ENCODE peak calls at places on chromosomes 13 and 19, in eight cellular contexts. F is cardiac muscle cell, X is RWPE1, M is IMR-90, A is endothelial cell of umbilical vein, O is heart right ventricle, I is transverse colon, E is fibroblast of mammary gland. T is an unnamed sample.

GRCh38 chr19:55452381-55453325 is 8.8 kb downstream of the ISOC2 start:
- DNase-seq in I (peak; percentile 46), X (peak; percentile 73), F (peak; percentile 88), M (peak; percentile 79), E (peak; percentile 59), O (peak; percentile 71), A (peak; percentile 59), T (peak; percentile 71)

GRCh38 chr13:30038884-30039283 is 188.5 kb upstream of the UBL3 start:
- DNase-seq in M (peak; percentile 60), E (peak; percentile 86), I (no peak), F (peak; percentile 41), O (no peak), A (no peak), X (no peak), T (no peak)

GRCh38 chr19:44658069-44658727 is 13.1 kb upstream of the CEACAM19 start:
- DNase-seq in E (no peak), F (no peak), A (peak; percentile 19), X (no peak), M (no peak), O (no peak), I (no peak), T (no peak)

GRCh38 chr19:35318679-35319448 is 10.1 kb upstream of the CD22 start:
- DNase-seq in F (peak; percentile 58), A (peak; percentile 48), X (peak; percentile 90), M (peak; percentile 71), E (peak; percentile 82), O (peak; percentile 49), I (peak; percentile 16), T (peak; percentile 96)

GRCh38 chr19:58569943-58570670 is 3.0 kb downstream of the MZF1 start:
- DNase-seq in A (no peak), F (no peak), X (no peak), M (no peak), I (peak; percentile 8), E (no peak), O (no peak), T (no peak)

GRCh38 chr13:30865131-30866009 is 40.7 kb upstream of the MEDAG start:
- DNase-seq in E (peak; percentile 97), A (peak; percentile 92), F (peak; percentile 96), O (peak; percentile 67), X (peak; percentile 80), M (peak; percentile 96), I (peak; percentile 80), T (peak; percentile 89)

GRCh38 chr13:113245858-113246791 is 36.7 kb downstream of the CUL4A start:
- DNase-seq in I (no peak), A (no peak), F (peak; percentile 2), M (peak; percentile 13), O (no peak), E (peak; percentile 10), X (no peak), T (peak; percentile 5)

GRCh38 chr13:48318014-48318713 is 14.6 kb downstream of the RB1 start:
- DNase-seq in O (peak; percentile 30), E (no peak), A (no peak), F (no peak), I (no peak), X (no peak), M (no peak), T (no peak)

GRCh38 chr19:33242911-33243310 is 17.3 kb upstream of the SLC7A10 start:
- DNase-seq in E (no peak), F (no peak), M (no peak), X (no peak), A (no peak), I (no peak), O (no peak), T (no peak)

GRCh38 chr19:52734340-52734892 is 428 bp downstream of the ZNF611 start:
- DNase-seq in A (no peak), X (peak; percentile 20), O (no peak), I (peak; percentile 15), E (peak; percentile 2), F (peak; percentile 9), M (no peak), T (peak; percentile 15)

GRCh38 chr19:47779524-47780214 is 1.2 kb downstream of the SELENOW start:
- DNase-seq in X (no peak), M (no peak), I (peak; percentile 63), A (no peak), F (no peak), E (no peak), O (peak; percentile 87), T (no peak)

GRCh38 chr19:15125232-15126067 is 18.2 kb downstream of the SYDE1 start:
- DNase-seq in M (peak; percentile 95), A (peak; percentile 98), X (peak; percentile 100), E (peak; percentile 96), F (peak; percentile 99), O (peak; percentile 99), I (peak; percentile 99), T (peak; percentile 99)

GRCh38 chr19:15126511-15126910 is 19.3 kb downstream of the SYDE1 start:
- DNase-seq in X (no peak), A (no peak), I (no peak), E (no peak), F (peak; percentile 41), M (no peak), O (no peak), T (no peak)

GRCh38 chr19:15124572-15125231 is 17.5 kb downstream of the SYDE1 start:
- DNase-seq in X (no peak), A (no peak), O (no peak), F (no peak), M (no peak), E (no peak), I (peak; percentile 76), T (peak; percentile 16)

GRCh38 chr19:15128162-15128770 is 21.1 kb downstream of the SYDE1 start:
- DNase-seq in O (no peak), F (no peak), M (peak; percentile 67), I (no peak), E (no peak), X (no peak), A (no peak), T (no peak)

DNA sequence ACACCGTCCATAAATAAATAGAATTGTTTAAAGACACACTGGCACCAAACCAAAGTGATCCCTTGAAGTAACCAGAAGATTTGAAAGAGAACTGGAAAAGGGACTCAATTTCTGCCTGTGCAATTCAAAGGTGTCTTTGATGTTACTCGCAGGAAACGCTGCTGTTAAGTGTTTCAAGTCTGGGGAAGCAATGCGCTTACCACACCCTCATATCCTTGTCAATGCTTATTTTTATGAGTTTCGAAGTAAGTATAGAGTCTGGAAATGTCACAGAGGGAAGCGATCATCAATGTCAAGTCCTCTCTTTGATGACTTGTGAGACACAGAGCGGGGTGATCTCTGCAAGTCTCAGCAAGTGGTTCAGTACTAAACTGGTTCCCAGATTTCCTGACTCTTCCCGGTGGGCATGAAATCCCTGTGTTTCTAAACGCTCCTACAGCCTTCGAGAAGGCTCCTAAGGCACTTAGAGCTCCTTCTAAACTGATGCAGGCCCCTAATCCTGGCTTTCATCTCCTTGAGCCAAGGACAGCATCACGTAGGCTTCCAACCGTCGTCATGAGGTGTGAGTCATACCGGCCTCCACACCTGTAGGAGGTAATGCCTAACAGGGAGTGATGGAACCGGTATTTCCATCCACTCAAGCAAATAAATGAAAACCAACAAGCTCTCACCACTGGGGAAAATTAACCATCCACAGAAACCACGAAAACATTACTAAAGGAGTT is 22.8 kb downstream of the SYDE1 start:
- DNase-seq in M (no peak), X (peak; percentile 80), I (no peak), A (no peak), F (no peak), O (no peak), E (no peak), T (no peak)
- TF ChIP-seq CTCF in M (no peak), X (no peak), I (no peak), A (no peak), F (no peak), O (no peak), E (no peak), T (no peak)

GRCh38 chr13:35817642-35818576 is 313.3 kb downstream of the DCLK1 start:
- DNase-seq in M (no peak), A (no peak), X (no peak), E (peak; percentile 16), F (no peak), I (no peak), O (no peak), T (no peak)

GRCh38 chr13:35824395-35824794 is 306.8 kb downstream of the DCLK1 start:
- DNase-seq in A (no peak), E (no peak), F (no peak), O (no peak), X (no peak), M (no peak), I (no peak), T (no peak)

GRCh38 chr13:35814573-35814972 is 316.6 kb downstream of the DCLK1 start:
- DNase-seq in E (no peak), O (no peak), M (no peak), A (no peak), I (no peak), F (no peak), X (no peak), T (no peak)

GRCh38 chr13:35822666-35823065 is 308.5 kb downstream of the DCLK1 start:
- DNase-seq in E (no peak), X (no peak), M (no peak), F (no peak), A (no peak), I (no peak), O (no peak), T (no peak)

GRCh38 chr13:35818577-35819165 is 312.5 kb downstream of the DCLK1 start:
- DNase-seq in E (peak; percentile 70), M (peak; percentile 60), X (peak; percentile 21), F (peak; percentile 70), A (peak; percentile 43), I (no peak), O (no peak), T (peak; percentile 45)
- TF ChIP-seq CTCF in E (peak; percentile 83), M (peak; percentile 68), X (peak; percentile 69), F (peak; percentile 67), A (peak; percentile 38), I (peak; percentile 61), O (peak; percentile 62), T (peak; percentile 53)

GRCh38 chr19:6710273-6711077 is 10.0 kb downstream of the C3 start:
- DNase-seq in O (no peak), E (no peak), A (no peak), F (no peak), I (no peak), M (no peak), X (no peak), T (no peak)
- TF ChIP-seq CTCF in O (no peak), E (no peak), A (no peak), F (no peak), I (no peak), M (no peak), X (no peak), T (no peak)

GRCh38 chr19:40233811-40234389 is 7.4 kb upstream of the CCNP start:
- DNase-seq in M (no peak), X (no peak), E (no peak), O (no peak), F (no peak), I (no peak), A (no peak), T (no peak)

GRCh38 chr19:40236026-40236355 is 9.5 kb upstream of the CCNP start:
- DNase-seq in E (no peak), O (no peak), X (no peak), A (no peak), I (no peak), F (no peak), M (no peak), T (no peak)

GRCh38 chr19:40234429-40235237 is 8.1 kb upstream of the CCNP start:
- DNase-seq in E (no peak), A (no peak), M (no peak), O (no peak), F (no peak), X (no peak), I (no peak), T (no peak)

GRCh38 chr19:40236366-40236765 is 9.9 kb upstream of the CCNP start:
- DNase-seq in X (no peak), F (no peak), M (no peak), O (no peak), I (no peak), A (no peak), E (no peak), T (no peak)

GRCh38 chr19:40235238-40236025 is 8.9 kb upstream of the CCNP start:
- DNase-seq in M (no peak), X (no peak), O (no peak), E (no peak), I (no peak), A (no peak), F (no peak), T (no peak)
- TF ChIP-seq CTCF in M (peak; percentile 25), X (no peak), O (no peak), E (no peak), I (no peak), A (no peak), F (no peak), T (peak; percentile 24)

T was measured in MCF 10A.